ENCODE peak calls at places on chromosomes 12 and 14, in ten cellular contexts. S is activated CD4-positive, alpha-beta memory T cell treated with anti-CD3 and anti-CD28 coated beads for 36 hours; J is SHP77; C is left ventricle myocardium superior; L is right cardiac atrium; N is GDM1; D is endodermal cell; H is activated naive CD8-positive, alpha-beta T cell treated with anti-CD3 and anti-CD28 coated beads for 36 hours; K is Jurkat, Clone E6-1; R is left cardiac atrium. E is an unnamed sample.

GRCh38 chr12:130646690-130647089 is 69.4 kb downstream of the RIMBP2 start:
- DNase-seq in S (no peak), J (no peak), C (no peak), L (no peak), N (no peak), D (no peak), H (no peak), K (no peak), R (no peak), E (no peak)

GRCh38 chr14:26596722-26597030 is 1.2 kb downstream of the NOVA1 start:
- DNase-seq in S (no peak), J (no peak), C (peak; percentile 21), L (peak; percentile 48), N (no peak), D (peak; percentile 57), H (no peak), K (no peak), R (peak; percentile 19), E (no peak)

GRCh38 chr12:19074700-19075099 is 54.8 kb upstream of the PLEKHA5 start:
- DNase-seq in S (no peak), J (no peak), C (no peak), L (no peak), N (no peak), D (no peak), H (no peak), K (no peak), R (no peak), E (no peak)

GRCh38 chr14:45135181-45135580 is 549 bp upstream of the FANCM start:
- DNase-seq in S (no peak), J (no peak), C (no peak), L (no peak), N (no peak), D (no peak), H (no peak), K (no peak), R (no peak), E (no peak)

GRCh38 chr14:93946104-93946503 is 19.0 kb downstream of the FAM181A start:
- DNase-seq in S (no peak), J (no peak), C (peak; percentile 2), L (no peak), N (no peak), D (no peak), H (no peak), K (no peak), R (no peak), E (peak; percentile 77)

GRCh38 chr14:55715889-55716288 is 135.9 kb downstream of the KTN1 start:
- DNase-seq in S (no peak), J (no peak), C (no peak), L (no peak), N (no peak), D (peak; percentile 24), H (no peak), K (no peak), R (no peak), E (peak; percentile 13)

GRCh38 chr12:904010-904414 is 45.5 kb downstream of the RAD52 start:
- DNase-seq in S (no peak), J (no peak), C (no peak), L (no peak), N (no peak), D (peak; percentile 58), H (no peak), K (peak; percentile 75), R (no peak), E (no peak)

GRCh38 chr14:68278568-68279436 is 459.2 kb downstream of the RAD51B start:
- DNase-seq in S (no peak), J (no peak), C (no peak), L (no peak), N (no peak), D (no peak), H (no peak), K (no peak), R (no peak), E (peak; percentile 23)